ENCODE peak calls at places on chromosomes 11 and 22, in nine cellular contexts. B, G, N, Y, J, R, O, T and L are unnamed samples.

GRCh38 chr22:17410576-17410975 is 41.3 kb downstream of the CECR2 start:
- DNase-seq in B (no peak), G (no peak), N (no peak), Y (no peak), J (no peak), R (no peak), O (no peak), T (no peak), L (no peak)

GRCh38 chr11:121459413-121460041 is 6.8 kb upstream of the SORL1-AS1 start:
- DNase-seq in B (no peak), G (no peak), N (no peak), Y (no peak), J (no peak), R (peak), O (no peak), T (no peak), L (no peak)

GRCh38 chr11:69524991-69525411 is 43.5 kb downstream of the LINC01488 start:
- DNase-seq in B (no peak), G (no peak), N (no peak), Y (no peak), J (no peak), R (no peak), O (no peak), T (no peak), L (no peak)

GRCh38 chr11:120682866-120683265 is 171.3 kb downstream of the GRIK4 start:
- DNase-seq in B (no peak), G (no peak), N (no peak), Y (no peak), J (no peak), R (no peak), O (no peak), T (no peak), L (no peak)

GRCh38 chr11:122755409-122755808 is 82.9 kb upstream of the CRTAM start:
- DNase-seq in B (no peak), G (no peak), N (no peak), Y (no peak), J (no peak), R (no peak), O (peak), T (no peak), L (no peak)

GRCh38 chr11:10263929-10264328 is 30.1 kb downstream of the SBF2 start:
- DNase-seq in B (no peak), G (no peak), N (no peak), Y (no peak), J (peak), R (no peak), O (no peak), T (no peak), L (no peak)

GRCh38 chr11:105046898-105047579 is 1.9 kb upstream of the CARD16 start:
- DNase-seq in B (no peak), G (no peak), N (peak), Y (no peak), J (peak), R (peak), O (no peak), T (no peak), L (no peak)

GRCh38 chr11:105670811-105671210 is 60.9 kb downstream of the GRIA4 start:
- DNase-seq in B (no peak), G (no peak), N (no peak), Y (no peak), J (no peak), R (no peak), O (no peak), T (no peak), L (no peak)

GRCh38 chr11:124069429-124070401 is 28.6 kb upstream of the OR10G7 start:
- DNase-seq in B (no peak), G (peak), N (peak), Y (no peak), J (no peak), R (peak), O (peak), T (peak), L (no peak)

GRCh38 chr11:36265793-36266628 is 23.2 kb downstream of the COMMD9 start:
- DNase-seq in B (peak), G (no peak), N (peak), Y (no peak), J (no peak), R (peak), O (peak), T (peak), L (peak)

GRCh38 chr22:46942816-46943783 is 180.7 kb downstream of the TBC1D22A start:
- DNase-seq in B (peak), G (no peak), N (peak), Y (peak), J (no peak), R (no peak), O (no peak), T (peak), L (peak)

GRCh38 chr11:73578786-73579185 is 19.1 kb downstream of the FAM168A start:
- DNase-seq in B (no peak), G (no peak), N (no peak), Y (no peak), J (no peak), R (no peak), O (no peak), T (no peak), L (no peak)

GRCh38 chr11:95138448-95138847 is 48.8 kb downstream of the ENDOD1 start:
- DNase-seq in B (no peak), G (no peak), N (no peak), Y (no peak), J (no peak), R (no peak), O (no peak), T (no peak), L (no peak)

GRCh38 chr11:128453444-128454336 is 133.7 kb downstream of the ETS1 start:
- DNase-seq in B (peak), G (peak), N (peak), Y (peak), J (peak), R (peak), O (no peak), T (peak), L (peak)

GRCh38 chr22:50010676-50011446 is 1.7 kb downstream of the IL17REL start:
- DNase-seq in B (no peak), G (no peak), N (no peak), Y (no peak), J (no peak), R (peak), O (no peak), T (no peak), L (no peak)
- H3K4me3 ChIP-seq in B (no peak), G (no peak), N (no peak), Y (no peak), J (no peak), R (peak), O (no peak), T (no peak), L (no peak)

GRCh38 chr11:8914661-8915018 is 3.7 kb downstream of the AKIP1 start:
- DNase-seq in B (no peak), G (no peak), N (no peak), Y (no peak), J (no peak), R (no peak), O (no peak), T (no peak), L (no peak)
- TF ChIP-seq CTCF in B (no peak), G (no peak), N (no peak), Y (no peak), J (no peak), R (no peak), O (no peak), T (no peak), L (no peak)

DNA sequence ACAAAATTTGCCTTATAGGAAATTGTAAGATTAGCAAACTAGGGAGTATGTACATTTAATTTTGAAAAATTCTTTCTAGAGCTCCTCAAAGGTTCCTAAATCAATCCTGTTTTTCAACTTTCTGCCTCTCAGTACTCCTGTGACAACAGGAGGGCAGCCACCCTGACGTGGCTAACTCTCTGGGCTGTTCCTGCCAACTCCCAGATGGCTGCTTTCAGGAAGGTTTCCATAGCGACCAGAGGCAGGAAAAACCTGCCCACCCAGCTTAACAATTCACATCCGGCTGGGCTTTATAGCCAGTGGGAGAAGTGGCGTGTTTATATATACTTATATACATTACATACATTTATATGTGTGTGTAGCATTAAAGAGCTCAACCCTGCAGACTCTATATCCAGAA is 26.5 kb downstream of the SGSM3 start:
- DNase-seq in B (no peak), G (peak), N (peak), Y (no peak), J (peak), R (no peak), O (peak), T (no peak), L (no peak)
- H3K4me3 ChIP-seq in B (no peak), G (no peak), N (no peak), Y (no peak), J (no peak), R (no peak), O (no peak), T (no peak), L (no peak)

GRCh38 chr22:20220629-20221026 is 47.5 kb downstream of the RTN4R start:
- DNase-seq in B (no peak), G (no peak), N (no peak), Y (no peak), J (no peak), R (no peak), O (no peak), T (no peak), L (no peak)
- TF ChIP-seq CTCF in B (no peak), G (no peak), N (no peak), Y (no peak), J (no peak), R (no peak), O (no peak), T (no peak), L (no peak)